ENCODE peak calls at places on chromosomes 1 and 21, in five cellular contexts. One of them, this sample, is unnamed.
A peak's percentile ranks its signal among the peaks of the same experiment; 100 is the strongest.

GRCh38 chr1:22038036-22038435 is 14.5 kb upstream of the CDC42 start:
- DNase-seq in AG08396: no peak
- DNase-seq in stimulated activated CD4-positive, alpha-beta T cell treated with anti-CD3 and anti-CD28 coated beads, TNF-alpha, amount 100 ng/mL, for 4 hours: no peak
- DNase-seq in RPMI7951: no peak
- DNase-seq in effector memory CD4-positive, alpha-beta T cell: no peak
- DNase-seq in this sample: peak; percentile 24

GRCh38 chr1:151825811-151826660 is 5.6 kb downstream of the RORC start:
- DNase-seq in AG08396: no peak
- DNase-seq in stimulated activated CD4-positive, alpha-beta T cell treated with anti-CD3 and anti-CD28 coated beads, TNF-alpha, amount 100 ng/mL, for 4 hours: peak; percentile 38
- DNase-seq in RPMI7951: no peak
- DNase-seq in effector memory CD4-positive, alpha-beta T cell: peak; percentile 37
- DNase-seq in this sample: no peak

GRCh38 chr1:208807446-208808117 is 563.4 kb upstream of the PLXNA2 start:
- DNase-seq in AG08396: peak; percentile 6
- DNase-seq in stimulated activated CD4-positive, alpha-beta T cell treated with anti-CD3 and anti-CD28 coated beads, TNF-alpha, amount 100 ng/mL, for 4 hours: no peak
- DNase-seq in RPMI7951: peak; percentile 1
- DNase-seq in effector memory CD4-positive, alpha-beta T cell: no peak
- DNase-seq in this sample: no peak

GRCh38 chr1:53343831-53344668 is 16.2 kb upstream of the LRP8 start:
- DNase-seq in AG08396: peak; percentile 44
- DNase-seq in stimulated activated CD4-positive, alpha-beta T cell treated with anti-CD3 and anti-CD28 coated beads, TNF-alpha, amount 100 ng/mL, for 4 hours: no peak
- DNase-seq in RPMI7951: peak; percentile 8
- DNase-seq in effector memory CD4-positive, alpha-beta T cell: no peak
- DNase-seq in this sample: peak; percentile 27

GRCh38 chr1:211591980-211592493 is 13.1 kb upstream of the SLC30A1 start:
- DNase-seq in AG08396: peak; percentile 61
- DNase-seq in stimulated activated CD4-positive, alpha-beta T cell treated with anti-CD3 and anti-CD28 coated beads, TNF-alpha, amount 100 ng/mL, for 4 hours: no peak
- DNase-seq in RPMI7951: peak; percentile 91
- DNase-seq in effector memory CD4-positive, alpha-beta T cell: no peak
- DNase-seq in this sample: peak; percentile 42

GRCh38 chr1:6870086-6870485 is 84.8 kb downstream of the CAMTA1 start:
- DNase-seq in AG08396: no peak
- DNase-seq in stimulated activated CD4-positive, alpha-beta T cell treated with anti-CD3 and anti-CD28 coated beads, TNF-alpha, amount 100 ng/mL, for 4 hours: no peak
- DNase-seq in RPMI7951: peak; percentile 59
- DNase-seq in effector memory CD4-positive, alpha-beta T cell: no peak
- DNase-seq in this sample: peak; percentile 12

GRCh38 chr1:44239337-44239960 is 26.2 kb downstream of the DMAP1 start:
- DNase-seq in AG08396: peak; percentile 55
- DNase-seq in stimulated activated CD4-positive, alpha-beta T cell treated with anti-CD3 and anti-CD28 coated beads, TNF-alpha, amount 100 ng/mL, for 4 hours: no peak
- DNase-seq in RPMI7951: peak; percentile 64
- DNase-seq in effector memory CD4-positive, alpha-beta T cell: no peak
- DNase-seq in this sample: peak; percentile 62

GRCh38 chr21:42157606-42158310 is 61.2 kb upstream of the ABCG1 start:
- DNase-seq in AG08396: no peak
- DNase-seq in stimulated activated CD4-positive, alpha-beta T cell treated with anti-CD3 and anti-CD28 coated beads, TNF-alpha, amount 100 ng/mL, for 4 hours: no peak
- DNase-seq in RPMI7951: no peak
- DNase-seq in effector memory CD4-positive, alpha-beta T cell: no peak
- DNase-seq in this sample: no peak

GRCh38 chr1:55640708-55641473 is 425.7 kb upstream of the USP24 start:
- DNase-seq in AG08396: peak; percentile 86
- DNase-seq in stimulated activated CD4-positive, alpha-beta T cell treated with anti-CD3 and anti-CD28 coated beads, TNF-alpha, amount 100 ng/mL, for 4 hours: no peak
- DNase-seq in RPMI7951: peak; percentile 74
- DNase-seq in effector memory CD4-positive, alpha-beta T cell: no peak
- DNase-seq in this sample: peak; percentile 42

GRCh38 chr1:52856026-52856425 is 13.5 kb downstream of the ZYG11A start:
- DNase-seq in AG08396: no peak
- DNase-seq in stimulated activated CD4-positive, alpha-beta T cell treated with anti-CD3 and anti-CD28 coated beads, TNF-alpha, amount 100 ng/mL, for 4 hours: no peak
- DNase-seq in RPMI7951: no peak
- DNase-seq in effector memory CD4-positive, alpha-beta T cell: no peak
- DNase-seq in this sample: no peak

GRCh38 chr1:180116964-180117763 is 37.5 kb upstream of the QSOX1 start:
- DNase-seq in AG08396: no peak
- DNase-seq in stimulated activated CD4-positive, alpha-beta T cell treated with anti-CD3 and anti-CD28 coated beads, TNF-alpha, amount 100 ng/mL, for 4 hours: no peak
- DNase-seq in RPMI7951: no peak
- DNase-seq in effector memory CD4-positive, alpha-beta T cell: no peak
- DNase-seq in this sample: no peak

GRCh38 chr1:154558610-154559495 is at the start of gene UBE2Q1:
- DNase-seq in AG08396: peak; percentile 97
- DNase-seq in stimulated activated CD4-positive, alpha-beta T cell treated with anti-CD3 and anti-CD28 coated beads, TNF-alpha, amount 100 ng/mL, for 4 hours: peak; percentile 99
- DNase-seq in RPMI7951: peak; percentile 97
- DNase-seq in effector memory CD4-positive, alpha-beta T cell: peak; percentile 100
- DNase-seq in this sample: peak; percentile 100

GRCh38 chr1:27144920-27145661 is 9.8 kb downstream of the SLC9A1 start:
- DNase-seq in AG08396: peak; percentile 53
- DNase-seq in stimulated activated CD4-positive, alpha-beta T cell treated with anti-CD3 and anti-CD28 coated beads, TNF-alpha, amount 100 ng/mL, for 4 hours: no peak
- DNase-seq in RPMI7951: peak; percentile 63
- DNase-seq in effector memory CD4-positive, alpha-beta T cell: no peak
- DNase-seq in this sample: no peak